ENCODE peak calls at places on chromosome 6, in five cellular contexts. W, T, B, J and L are unnamed samples.

GRCh38 chr6:157107915-157108651 is 215.2 kb downstream of the TMEM242 start:
- DNase-seq in W (no peak), T (peak), B (peak), J (peak), L (peak)

GRCh38 chr6:169844946-169845345 is 93.5 kb downstream of the ERMARD start:
- DNase-seq in W (no peak), T (no peak), B (no peak), J (no peak), L (no peak)

GRCh38 chr6:107060704-107061103 is 32.7 kb downstream of the MTRES1 start:
- DNase-seq in W (no peak), T (no peak), B (no peak), J (no peak), L (no peak)

GRCh38 chr6:103273048-103273447 is 1586.7 kb downstream of the HACE1 start:
- DNase-seq in W (no peak), T (peak), B (peak), J (no peak), L (no peak)

GRCh38 chr6:46376562-46376969 is 114.7 kb downstream of the RCAN2 start:
- DNase-seq in W (no peak), T (no peak), B (no peak), J (no peak), L (no peak)

GRCh38 chr6:137094411-137095008 is 49.7 kb upstream of the IL20RA start:
- DNase-seq in W (peak), T (peak), B (peak), J (peak), L (peak)

GRCh38 chr6:159061805-159062563 is 17.2 kb upstream of the TAGAP start:
- DNase-seq in W (no peak), T (no peak), B (no peak), J (no peak), L (no peak)

GRCh38 chr6:23713211-23713610 is 412.8 kb upstream of the NRSN1 start:
- DNase-seq in W (no peak), T (no peak), B (no peak), J (no peak), L (no peak)

GRCh38 chr6:109019911-109020310 is 74.7 kb downstream of the SESN1 start:
- DNase-seq in W (no peak), T (no peak), B (no peak), J (no peak), L (no peak)